ENCODE peak calls at places on chromosomes 6 and 20, in nine cellular contexts. One of them, this sample, is unnamed. For H3K4me1, the result is how much of the 10 kb centered on the place peaks cover.

GRCh38 chr20:62103508-62104233 is 18.6 kb upstream of the LSM14B start:
- DNase-seq in right cardiac atrium: no peak
- DNase-seq in left ventricle myocardium inferior: no peak
- DNase-seq in naive thymus-derived CD4-positive, alpha-beta T cell: no peak
- DNase-seq in HCT116: no peak
- DNase-seq in heart right ventricle: no peak
- DNase-seq in spleen: no peak
- DNase-seq in CD4-positive, alpha-beta memory T cell: no peak
- DNase-seq in fibroblast of lung: no peak
- DNase-seq in this sample: no peak

GRCh38 chr6:26268659-26269402 is 96.2 kb upstream of the BTN3A2 start:
- DNase-seq in right cardiac atrium: no peak
- DNase-seq in left ventricle myocardium inferior: no peak
- DNase-seq in naive thymus-derived CD4-positive, alpha-beta T cell: no peak
- DNase-seq in HCT116: no peak
- DNase-seq in heart right ventricle: no peak
- DNase-seq in spleen: no peak
- DNase-seq in CD4-positive, alpha-beta memory T cell: no peak
- DNase-seq in fibroblast of lung: peak
- DNase-seq in this sample: no peak

GRCh38 chr20:44576297-44576696 is 6.1 kb upstream of the PKIG start:
- DNase-seq in right cardiac atrium: no peak
- DNase-seq in left ventricle myocardium inferior: no peak
- DNase-seq in naive thymus-derived CD4-positive, alpha-beta T cell: no peak
- DNase-seq in HCT116: no peak
- DNase-seq in heart right ventricle: no peak
- DNase-seq in spleen: no peak
- DNase-seq in CD4-positive, alpha-beta memory T cell: no peak
- DNase-seq in fibroblast of lung: peak
- DNase-seq in this sample: no peak

GRCh38 chr20:59428441-59429205 is 128.2 kb downstream of the EDN3 start:
- DNase-seq in right cardiac atrium: no peak
- DNase-seq in left ventricle myocardium inferior: no peak
- DNase-seq in naive thymus-derived CD4-positive, alpha-beta T cell: no peak
- DNase-seq in HCT116: peak
- DNase-seq in heart right ventricle: no peak
- DNase-seq in spleen: no peak
- DNase-seq in CD4-positive, alpha-beta memory T cell: no peak
- DNase-seq in fibroblast of lung: no peak
- DNase-seq in this sample: no peak

GRCh38 chr20:13302647-13303425 is 81.8 kb downstream of the ISM1 start:
- DNase-seq in right cardiac atrium: no peak
- DNase-seq in left ventricle myocardium inferior: no peak
- DNase-seq in naive thymus-derived CD4-positive, alpha-beta T cell: no peak
- DNase-seq in HCT116: peak
- DNase-seq in heart right ventricle: no peak
- DNase-seq in spleen: no peak
- DNase-seq in CD4-positive, alpha-beta memory T cell: peak
- DNase-seq in fibroblast of lung: no peak
- DNase-seq in this sample: no peak

GRCh38 chr20:7161690-7162089 is 394.2 kb downstream of the BMP2 start:
- DNase-seq in right cardiac atrium: no peak
- DNase-seq in left ventricle myocardium inferior: no peak
- DNase-seq in naive thymus-derived CD4-positive, alpha-beta T cell: no peak
- DNase-seq in HCT116: no peak
- DNase-seq in heart right ventricle: no peak
- DNase-seq in spleen: no peak
- DNase-seq in CD4-positive, alpha-beta memory T cell: no peak
- DNase-seq in fibroblast of lung: peak
- DNase-seq in this sample: no peak

GRCh38 chr6:12485837-12486236 is 195.7 kb downstream of the EDN1 start:
- DNase-seq in right cardiac atrium: no peak
- DNase-seq in left ventricle myocardium inferior: no peak
- DNase-seq in naive thymus-derived CD4-positive, alpha-beta T cell: no peak
- DNase-seq in HCT116: no peak
- DNase-seq in heart right ventricle: no peak
- DNase-seq in spleen: no peak
- DNase-seq in CD4-positive, alpha-beta memory T cell: no peak
- DNase-seq in fibroblast of lung: no peak
- DNase-seq in this sample: no peak

GRCh38 chr20:53943522-53944291 is 126.7 kb downstream of the BCAS1 start:
- DNase-seq in right cardiac atrium: peak
- DNase-seq in left ventricle myocardium inferior: no peak
- DNase-seq in naive thymus-derived CD4-positive, alpha-beta T cell: no peak
- DNase-seq in HCT116: no peak
- DNase-seq in heart right ventricle: no peak
- DNase-seq in spleen: no peak
- DNase-seq in CD4-positive, alpha-beta memory T cell: peak
- DNase-seq in fibroblast of lung: no peak
- DNase-seq in this sample: no peak

GRCh38 chr6:157825243-157825904 is 2.3 kb downstream of the SNX9 start:
- DNase-seq in right cardiac atrium: no peak
- DNase-seq in left ventricle myocardium inferior: no peak
- DNase-seq in naive thymus-derived CD4-positive, alpha-beta T cell: no peak
- DNase-seq in HCT116: no peak
- DNase-seq in heart right ventricle: no peak
- DNase-seq in spleen: no peak
- DNase-seq in CD4-positive, alpha-beta memory T cell: no peak
- DNase-seq in fibroblast of lung: peak
- DNase-seq in this sample: no peak

GRCh38 chr6:45727824-45728449 is 287.7 kb downstream of the CLIC5 start:
- DNase-seq in right cardiac atrium: no peak
- DNase-seq in left ventricle myocardium inferior: no peak
- DNase-seq in naive thymus-derived CD4-positive, alpha-beta T cell: no peak
- DNase-seq in HCT116: no peak
- DNase-seq in heart right ventricle: no peak
- DNase-seq in spleen: no peak
- DNase-seq in CD4-positive, alpha-beta memory T cell: no peak
- DNase-seq in fibroblast of lung: no peak
- DNase-seq in this sample: no peak

GRCh38 chr6:106027760-106028159 is 58.4 kb upstream of the PRDM1 start:
- DNase-seq in right cardiac atrium: no peak
- DNase-seq in left ventricle myocardium inferior: no peak
- DNase-seq in naive thymus-derived CD4-positive, alpha-beta T cell: no peak
- DNase-seq in HCT116: no peak
- DNase-seq in heart right ventricle: no peak
- DNase-seq in spleen: no peak
- DNase-seq in CD4-positive, alpha-beta memory T cell: no peak
- DNase-seq in fibroblast of lung: no peak
- DNase-seq in this sample: no peak

GRCh38 chr20:14134004-14134403 is 138.7 kb downstream of the MACROD2 start:
- DNase-seq in right cardiac atrium: no peak
- DNase-seq in left ventricle myocardium inferior: no peak
- DNase-seq in naive thymus-derived CD4-positive, alpha-beta T cell: no peak
- DNase-seq in HCT116: no peak
- DNase-seq in heart right ventricle: no peak
- DNase-seq in spleen: no peak
- DNase-seq in CD4-positive, alpha-beta memory T cell: no peak
- DNase-seq in fibroblast of lung: no peak
- DNase-seq in this sample: no peak

GRCh38 chr20:35013421-35014411 is 58.0 kb downstream of the MYH7B start:
- DNase-seq in right cardiac atrium: no peak
- DNase-seq in left ventricle myocardium inferior: no peak
- DNase-seq in naive thymus-derived CD4-positive, alpha-beta T cell: no peak
- DNase-seq in HCT116: no peak
- DNase-seq in heart right ventricle: no peak
- DNase-seq in spleen: no peak
- DNase-seq in CD4-positive, alpha-beta memory T cell: no peak
- DNase-seq in fibroblast of lung: no peak
- DNase-seq in this sample: no peak

GRCh38 chr20:54013397-54013941 is 56.9 kb downstream of the BCAS1 start:
- DNase-seq in right cardiac atrium: no peak
- DNase-seq in left ventricle myocardium inferior: no peak
- DNase-seq in naive thymus-derived CD4-positive, alpha-beta T cell: no peak
- DNase-seq in HCT116: no peak
- DNase-seq in heart right ventricle: no peak
- DNase-seq in spleen: no peak
- DNase-seq in CD4-positive, alpha-beta memory T cell: no peak
- DNase-seq in fibroblast of lung: no peak
- DNase-seq in this sample: no peak

GRCh38 chr6:64507661-64508060 is 872.1 kb downstream of the PHF3 start:
- DNase-seq in right cardiac atrium: no peak
- DNase-seq in left ventricle myocardium inferior: no peak
- DNase-seq in naive thymus-derived CD4-positive, alpha-beta T cell: no peak
- DNase-seq in HCT116: no peak
- DNase-seq in heart right ventricle: no peak
- DNase-seq in spleen: no peak
- DNase-seq in CD4-positive, alpha-beta memory T cell: no peak
- DNase-seq in fibroblast of lung: no peak
- DNase-seq in this sample: no peak

GRCh38 chr6:36984581-36985383 is 1.2 kb downstream of the MTCH1 start:
- DNase-seq in right cardiac atrium: peak
- DNase-seq in left ventricle myocardium inferior: no peak
- DNase-seq in naive thymus-derived CD4-positive, alpha-beta T cell: no peak
- DNase-seq in HCT116: peak
- DNase-seq in heart right ventricle: no peak
- DNase-seq in spleen: no peak
- DNase-seq in CD4-positive, alpha-beta memory T cell: peak
- DNase-seq in fibroblast of lung: peak
- DNase-seq in this sample: peak
- H3K4me1 ChIP-seq in right cardiac atrium: under half
- H3K4me1 ChIP-seq in left ventricle myocardium inferior: half or more
- H3K4me1 ChIP-seq in naive thymus-derived CD4-positive, alpha-beta T cell: under half
- H3K4me1 ChIP-seq in HCT116: under half
- H3K4me1 ChIP-seq in heart right ventricle: half or more
- H3K4me1 ChIP-seq in spleen: half or more
- H3K4me1 ChIP-seq in CD4-positive, alpha-beta memory T cell: under half
- H3K4me1 ChIP-seq in fibroblast of lung: under half
- H3K4me1 ChIP-seq in this sample: under half

GRCh38 chr6:44228031-44228430 is 4.6 kb downstream of the SLC29A1 start:
- DNase-seq in right cardiac atrium: no peak
- DNase-seq in left ventricle myocardium inferior: no peak
- DNase-seq in naive thymus-derived CD4-positive, alpha-beta T cell: no peak
- DNase-seq in HCT116: no peak
- DNase-seq in heart right ventricle: no peak
- DNase-seq in spleen: no peak
- DNase-seq in CD4-positive, alpha-beta memory T cell: no peak
- DNase-seq in fibroblast of lung: no peak
- DNase-seq in this sample: no peak

GRCh38 chr6:44227138-44227770 is 3.9 kb downstream of the SLC29A1 start:
- DNase-seq in right cardiac atrium: no peak
- DNase-seq in left ventricle myocardium inferior: peak
- DNase-seq in naive thymus-derived CD4-positive, alpha-beta T cell: no peak
- DNase-seq in HCT116: no peak
- DNase-seq in heart right ventricle: no peak
- DNase-seq in spleen: no peak
- DNase-seq in CD4-positive, alpha-beta memory T cell: no peak
- DNase-seq in fibroblast of lung: no peak
- DNase-seq in this sample: no peak

GRCh38 chr6:44224978-44225330 is 1.6 kb downstream of the SLC29A1 start:
- DNase-seq in right cardiac atrium: no peak
- DNase-seq in left ventricle myocardium inferior: no peak
- DNase-seq in naive thymus-derived CD4-positive, alpha-beta T cell: no peak
- DNase-seq in HCT116: no peak
- DNase-seq in heart right ventricle: no peak
- DNase-seq in spleen: no peak
- DNase-seq in CD4-positive, alpha-beta memory T cell: no peak
- DNase-seq in fibroblast of lung: no peak
- DNase-seq in this sample: no peak

GRCh38 chr6:44225579-44226325 is 2.4 kb downstream of the SLC29A1 start:
- DNase-seq in right cardiac atrium: no peak
- DNase-seq in left ventricle myocardium inferior: no peak
- DNase-seq in naive thymus-derived CD4-positive, alpha-beta T cell: no peak
- DNase-seq in HCT116: no peak
- DNase-seq in heart right ventricle: no peak
- DNase-seq in spleen: no peak
- DNase-seq in CD4-positive, alpha-beta memory T cell: no peak
- DNase-seq in fibroblast of lung: no peak
- DNase-seq in this sample: no peak

DNA sequence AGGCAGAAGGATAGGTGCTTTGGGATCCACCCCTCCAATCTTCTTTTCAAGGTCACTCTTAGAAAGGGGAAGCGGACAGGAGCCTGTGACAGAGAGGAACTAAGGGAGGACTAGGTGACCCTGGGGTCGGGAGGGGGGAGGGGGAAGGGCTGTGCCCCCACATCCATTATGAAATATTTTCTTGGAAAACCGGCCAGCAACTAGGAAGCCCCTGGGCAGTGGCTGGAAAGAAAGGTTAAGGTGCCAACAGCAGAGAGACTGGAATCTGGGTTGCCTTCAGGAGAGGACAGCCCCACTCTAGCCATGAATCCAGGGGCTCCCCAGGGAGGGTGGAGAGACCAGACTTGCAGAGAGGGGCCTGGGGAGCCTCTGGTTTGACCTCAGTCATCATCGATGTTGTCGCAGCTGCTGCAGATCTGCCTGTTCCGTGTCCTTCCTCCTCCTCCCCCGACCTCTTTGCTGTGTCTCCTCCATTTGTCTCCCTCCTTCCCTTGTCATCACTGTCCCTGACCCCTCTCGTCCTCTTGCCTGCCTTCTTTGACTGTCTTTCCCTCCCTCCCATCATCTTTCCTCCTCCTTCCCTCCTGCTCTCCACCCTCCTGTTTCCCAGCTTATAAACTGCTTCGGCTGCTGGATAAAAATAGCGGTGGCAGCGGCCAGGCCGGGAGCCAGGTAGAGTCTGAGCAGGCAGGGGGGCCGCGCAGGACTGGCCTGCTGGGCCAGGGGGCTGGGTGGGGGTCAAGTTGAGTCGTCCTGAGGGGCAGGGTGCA is 3.2 kb downstream of the SLC29A1 start:
- DNase-seq in right cardiac atrium: no peak
- DNase-seq in left ventricle myocardium inferior: peak
- DNase-seq in naive thymus-derived CD4-positive, alpha-beta T cell: no peak
- DNase-seq in HCT116: no peak
- DNase-seq in heart right ventricle: peak
- DNase-seq in spleen: no peak
- DNase-seq in CD4-positive, alpha-beta memory T cell: no peak
- DNase-seq in fibroblast of lung: no peak
- DNase-seq in this sample: no peak
- H3K27ac ChIP-seq in right cardiac atrium: peak
- H3K27ac ChIP-seq in left ventricle myocardium inferior: peak
- H3K27ac ChIP-seq in naive thymus-derived CD4-positive, alpha-beta T cell: no peak
- H3K27ac ChIP-seq in HCT116: no peak
- H3K27ac ChIP-seq in heart right ventricle: peak
- H3K27ac ChIP-seq in spleen: no peak
- H3K27ac ChIP-seq in CD4-positive, alpha-beta memory T cell: no peak
- H3K27ac ChIP-seq in fibroblast of lung: no peak
- H3K27ac ChIP-seq in this sample: peak

GRCh38 chr6:119261944-119262284 is 87.6 kb downstream of the MAN1A1 start:
- DNase-seq in right cardiac atrium: no peak
- DNase-seq in left ventricle myocardium inferior: no peak
- DNase-seq in naive thymus-derived CD4-positive, alpha-beta T cell: no peak
- DNase-seq in HCT116: no peak
- DNase-seq in heart right ventricle: no peak
- DNase-seq in spleen: no peak
- DNase-seq in CD4-positive, alpha-beta memory T cell: no peak
- DNase-seq in fibroblast of lung: no peak
- DNase-seq in this sample: no peak
- H3K4me1 ChIP-seq in right cardiac atrium: under half
- H3K4me1 ChIP-seq in left ventricle myocardium inferior: under half
- H3K4me1 ChIP-seq in naive thymus-derived CD4-positive, alpha-beta T cell: under half
- H3K4me1 ChIP-seq in HCT116: under half
- H3K4me1 ChIP-seq in heart right ventricle: under half
- H3K4me1 ChIP-seq in spleen: under half
- H3K4me1 ChIP-seq in CD4-positive, alpha-beta memory T cell: under half
- H3K4me1 ChIP-seq in fibroblast of lung: under half
- H3K4me1 ChIP-seq in this sample: under half

DNA sequence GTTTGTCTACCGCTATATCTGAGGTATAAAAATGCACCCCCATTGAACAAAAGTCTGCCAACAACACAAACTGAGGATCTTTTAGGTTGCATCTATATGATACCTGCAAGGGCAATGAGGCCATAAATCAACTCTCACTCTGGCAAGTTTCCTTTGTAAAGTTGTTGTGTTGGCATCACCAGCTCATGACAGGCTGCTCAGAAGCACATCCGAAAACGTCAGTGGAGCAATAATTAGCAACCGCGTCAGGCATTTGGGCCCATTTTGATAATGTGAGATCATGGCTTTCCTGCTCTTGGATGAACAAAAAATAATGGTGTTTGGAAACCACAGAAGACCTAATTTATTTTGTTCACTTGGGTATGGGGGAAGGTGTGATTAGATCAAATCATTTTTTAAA is 12.0 kb upstream of the SLC22A3 start:
- DNase-seq in right cardiac atrium: no peak
- DNase-seq in left ventricle myocardium inferior: no peak
- DNase-seq in naive thymus-derived CD4-positive, alpha-beta T cell: no peak
- DNase-seq in HCT116: no peak
- DNase-seq in heart right ventricle: no peak
- DNase-seq in spleen: no peak
- DNase-seq in CD4-positive, alpha-beta memory T cell: no peak
- DNase-seq in fibroblast of lung: no peak
- DNase-seq in this sample: no peak
- H3K27ac ChIP-seq in right cardiac atrium: no peak
- H3K27ac ChIP-seq in left ventricle myocardium inferior: no peak
- H3K27ac ChIP-seq in naive thymus-derived CD4-positive, alpha-beta T cell: no peak
- H3K27ac ChIP-seq in HCT116: no peak
- H3K27ac ChIP-seq in heart right ventricle: no peak
- H3K27ac ChIP-seq in spleen: no peak
- H3K27ac ChIP-seq in CD4-positive, alpha-beta memory T cell: no peak
- H3K27ac ChIP-seq in fibroblast of lung: no peak
- H3K27ac ChIP-seq in this sample: peak

This sample was measured in psoas muscle.